ENCODE peak calls at places on chromosome 11, in six cellular contexts. C, N, X, S, V and Y are unnamed samples.

GRCh38 chr11:68751331-68751856 is at the start of gene TESMIN:
- DNase-seq in V (peak), X (peak), S (peak), C (peak), N (no peak), Y (peak)

GRCh38 chr11:8720868-8721739 is 38.5 kb downstream of the RPL27A start:
- DNase-seq in S (no peak), V (no peak), X (no peak), C (no peak), N (no peak), Y (no peak)

GRCh38 chr11:47243454-47243853 is 5.2 kb downstream of the ACP2 start:
- DNase-seq in S (no peak), N (no peak), C (peak), V (no peak), X (no peak), Y (no peak)

GRCh38 chr11:100774859-100775258 is 87.8 kb downstream of the ARHGAP42 start:
- DNase-seq in S (no peak), V (no peak), C (no peak), X (no peak), N (no peak), Y (no peak)

GRCh38 chr11:114044042-114044871 is 15.3 kb upstream of the ZBTB16 start:
- DNase-seq in C (no peak), X (no peak), N (no peak), S (no peak), V (no peak), Y (no peak)

GRCh38 chr11:128482512-128483191 is 104.7 kb downstream of the ETS1 start:
- DNase-seq in X (no peak), C (no peak), N (no peak), S (no peak), V (no peak), Y (no peak)

GRCh38 chr11:62069374-62069773 is 54.4 kb upstream of the INCENP start:
- DNase-seq in V (no peak), S (no peak), X (no peak), N (no peak), C (no peak), Y (peak)

GRCh38 chr11:2794419-2794795 is 91.2 kb downstream of the CDKN1C start:
- DNase-seq in N (no peak), C (peak), V (peak), S (no peak), X (no peak), Y (peak)

GRCh38 chr11:64713781-64714363 is 9.1 kb downstream of the NRXN2 start:
- DNase-seq in C (no peak), X (no peak), S (peak), V (no peak), N (no peak), Y (no peak)

GRCh38 chr11:2814751-2815150 is 70.8 kb downstream of the CDKN1C start:
- DNase-seq in C (peak), X (no peak), S (no peak), N (no peak), V (no peak), Y (peak)

GRCh38 chr11:128095459-128096096 is 491.8 kb downstream of the ETS1 start:
- DNase-seq in V (no peak), N (no peak), S (no peak), X (no peak), C (no peak), Y (no peak)

GRCh38 chr11:95372097-95372656 is 141.2 kb upstream of the SESN3 start:
- DNase-seq in V (no peak), X (no peak), N (no peak), S (no peak), C (no peak), Y (no peak)

GRCh38 chr11:62143727-62144126 is 19.9 kb downstream of the INCENP start:
- DNase-seq in S (no peak), X (no peak), C (peak), N (no peak), V (no peak), Y (peak)

GRCh38 chr11:101100601-101101000 is 29.0 kb downstream of the PGR start:
- DNase-seq in C (no peak), S (no peak), N (no peak), V (no peak), X (no peak), Y (no peak)

GRCh38 chr11:48005133-48005532 is 24.8 kb downstream of the PTPRJ start:
- DNase-seq in C (no peak), N (no peak), V (no peak), S (no peak), X (no peak), Y (peak)

GRCh38 chr11:8988329-8989234 is 15.2 kb downstream of the NRIP3 start:
- DNase-seq in N (no peak), X (no peak), C (no peak), V (no peak), S (no peak), Y (no peak)

GRCh38 chr11:102309621-102310541 is 7.4 kb upstream of the BIRC3 start:
- DNase-seq in C (no peak), X (no peak), V (no peak), S (no peak), N (no peak), Y (peak)

GRCh38 chr11:123221074-123221473 is 26.0 kb upstream of the CLMP start:
- DNase-seq in V (no peak), C (no peak), S (no peak), N (no peak), X (no peak), Y (no peak)

GRCh38 chr11:87878373-87878779 is 296.9 kb downstream of the RAB38 start:
- DNase-seq in C (no peak), N (peak), V (no peak), X (no peak), S (no peak), Y (no peak)